ENCODE peak calls at places on chromosome 20, in eight cellular contexts. V is IMR-90, K is heart left ventricle, P is breast epithelium, A is transverse colon, O is tibial nerve, J is HCT116, U is Peyer's patch. Y is an unnamed sample. For H3K9me3, the result is how much of the 10 kb centered on the place peaks cover.

GRCh38 chr20:37821691-37822655 is 81.0 kb upstream of the VSTM2L start:
- DNase-seq in V (peak), K (no peak), P (no peak), A (no peak), O (no peak), J (no peak), U (no peak), Y (no peak)

GRCh38 chr20:58086763-58087566 is 141.5 kb downstream of the ANKRD60 start:
- DNase-seq in V (peak), K (peak), P (no peak), A (peak), O (peak), J (peak), U (no peak), Y (peak)

GRCh38 chr20:25584905-25585704 is at the start of gene NINL:
- DNase-seq in V (peak), K (peak), P (no peak), A (peak), O (no peak), J (no peak), U (peak), Y (peak)

GRCh38 chr20:62368629-62369507 is 1.8 kb upstream of the LAMA5 start:
- DNase-seq in V (peak), K (peak), P (no peak), A (peak), O (no peak), J (no peak), U (no peak), Y (no peak)

GRCh38 chr20:63101781-63102719 is 95.3 kb upstream of the BHLHE23 start:
- DNase-seq in V (peak), K (peak), P (no peak), A (peak), O (peak), J (no peak), U (peak), Y (peak)

GRCh38 chr20:43942661-43943285 is 28.1 kb downstream of the TOX2 start:
- DNase-seq in V (peak), K (no peak), P (no peak), A (no peak), O (no peak), J (peak), U (peak), Y (no peak)

GRCh38 chr20:62453186-62453808 is 22.5 kb downstream of the GATA5 start:
- DNase-seq in V (no peak), K (no peak), P (no peak), A (no peak), O (no peak), J (no peak), U (no peak), Y (no peak)

GRCh38 chr20:18176318-18176785 is 38.7 kb downstream of the KAT14 start:
- DNase-seq in V (no peak), K (no peak), P (no peak), A (no peak), O (no peak), J (no peak), U (no peak), Y (no peak)

GRCh38 chr20:63940071-63940471 is 16.1 kb downstream of the UCKL1 start:
- DNase-seq in V (no peak), K (no peak), P (no peak), A (no peak), O (no peak), J (no peak), U (peak), Y (no peak)

GRCh38 chr20:38927902-38928578 is 1.8 kb downstream of the FAM83D start:
- DNase-seq in V (no peak), K (no peak), P (no peak), A (peak), O (no peak), J (no peak), U (peak), Y (no peak)

GRCh38 chr20:4135385-4136077 is 120.2 kb upstream of the RNF24 start:
- DNase-seq in V (peak), K (no peak), P (no peak), A (peak), O (no peak), J (peak), U (peak), Y (no peak)

GRCh38 chr20:35342154-35342769 is 50.0 kb upstream of the FAM83C start:
- DNase-seq in V (no peak), K (no peak), P (no peak), A (no peak), O (no peak), J (no peak), U (no peak), Y (no peak)

GRCh38 chr20:25301357-25301920 is 53.6 kb downstream of the PYGB start:
- DNase-seq in V (no peak), K (no peak), P (no peak), A (no peak), O (no peak), J (no peak), U (no peak), Y (no peak)

GRCh38 chr20:64194269-64194668 is 30.0 kb downstream of the MYT1 start:
- DNase-seq in V (no peak), K (no peak), P (no peak), A (no peak), O (no peak), J (no peak), U (no peak), Y (no peak)

GRCh38 chr20:62943396-62943795 is 5.4 kb downstream of the GID8 start:
- DNase-seq in V (no peak), K (no peak), P (no peak), A (no peak), O (no peak), J (no peak), U (peak), Y (no peak)

GRCh38 chr20:10217517-10218410 is 866 bp upstream of the SNAP25 start:
- DNase-seq in V (peak), K (no peak), P (no peak), A (peak), O (no peak), J (no peak), U (no peak), Y (peak)

GRCh38 chr20:35490736-35491181 is 35.4 kb downstream of the CEP250 start:
- DNase-seq in V (no peak), K (no peak), P (no peak), A (peak), O (no peak), J (no peak), U (no peak), Y (no peak)

GRCh38 chr20:37937686-37938085 is 34.8 kb downstream of the VSTM2L start:
- DNase-seq in V (no peak), K (no peak), P (no peak), A (no peak), O (no peak), J (no peak), U (no peak), Y (no peak)

GRCh38 chr20:57941572-57942381 is 232.0 kb upstream of the PMEPA1 start:
- DNase-seq in V (no peak), K (no peak), P (no peak), A (no peak), O (no peak), J (no peak), U (no peak), Y (no peak)

GRCh38 chr20:19830351-19830750 is 72.3 kb downstream of the RIN2 start:
- DNase-seq in V (peak), K (no peak), P (no peak), A (no peak), O (no peak), J (no peak), U (no peak), Y (no peak)

GRCh38 chr20:31859266-31859997 is 10.9 kb downstream of the DUSP15 start:
- DNase-seq in V (no peak), K (no peak), P (peak), A (no peak), O (no peak), J (no peak), U (no peak), Y (no peak)

GRCh38 chr20:63735859-63736718 is at the start of gene LIME1:
- DNase-seq in V (no peak), K (peak), P (no peak), A (peak), O (no peak), J (no peak), U (peak), Y (no peak)

GRCh38 chr20:20594171-20594530 is 118.3 kb downstream of the RALGAPA2 start:
- DNase-seq in V (peak), K (no peak), P (no peak), A (no peak), O (peak), J (no peak), U (no peak), Y (no peak)

GRCh38 chr20:33647603-33648395 is 14.3 kb upstream of the C20orf144 start:
- DNase-seq in V (peak), K (no peak), P (no peak), A (no peak), O (no peak), J (no peak), U (no peak), Y (no peak)

GRCh38 chr20:53409177-53409576 is 184.5 kb downstream of the ZNF217 start:
- DNase-seq in V (no peak), K (no peak), P (no peak), A (no peak), O (no peak), J (no peak), U (no peak), Y (no peak)

GRCh38 chr20:57893364-57894001 is 183.7 kb upstream of the PMEPA1 start:
- DNase-seq in V (no peak), K (no peak), P (peak), A (no peak), O (no peak), J (no peak), U (peak), Y (no peak)

GRCh38 chr20:11178946-11179654 is 505.3 kb upstream of the JAG1 start:
- DNase-seq in V (peak), K (no peak), P (no peak), A (no peak), O (no peak), J (peak), U (no peak), Y (no peak)

GRCh38 chr20:46936415-46937139 is 41.9 kb downstream of the EYA2 start:
- DNase-seq in V (no peak), K (no peak), P (no peak), A (no peak), O (no peak), J (no peak), U (no peak), Y (no peak)

GRCh38 chr20:37775200-37775599 is 81.4 kb downstream of the CTNNBL1 start:
- DNase-seq in V (peak), K (no peak), P (no peak), A (no peak), O (no peak), J (no peak), U (no peak), Y (no peak)

GRCh38 chr20:52761867-52762266 is 210.3 kb upstream of the TSHZ2 start:
- DNase-seq in V (no peak), K (no peak), P (no peak), A (no peak), O (no peak), J (no peak), U (no peak), Y (no peak)

GRCh38 chr20:8930691-8931090 is 138.2 kb upstream of the PLCB4 start:
- DNase-seq in V (peak), K (no peak), P (no peak), A (no peak), O (no peak), J (no peak), U (no peak), Y (no peak)

GRCh38 chr20:4068708-4069107 is 53.4 kb upstream of the RNF24 start:
- DNase-seq in V (no peak), K (no peak), P (no peak), A (peak), O (no peak), J (no peak), U (no peak), Y (no peak)

GRCh38 chr20:30812739-30813411 is 444.6 kb upstream of the DEFB115 start:
- DNase-seq in V (no peak), K (no peak), P (no peak), A (no peak), O (no peak), J (no peak), U (peak), Y (no peak)
- H3K9me3 ChIP-seq in V (under half), K (under half), P (under half), A (under half), O (under half), J (under half), U (under half), Y (under half)

GRCh38 chr20:51378171-51378928 is 164.2 kb downstream of the NFATC2 start:
- DNase-seq in V (no peak), K (no peak), P (no peak), A (no peak), O (no peak), J (no peak), U (no peak), Y (no peak)
- H3K4me3 ChIP-seq in V (no peak), K (no peak), P (no peak), A (no peak), O (no peak), J (no peak), U (no peak), Y (no peak)

DNA sequence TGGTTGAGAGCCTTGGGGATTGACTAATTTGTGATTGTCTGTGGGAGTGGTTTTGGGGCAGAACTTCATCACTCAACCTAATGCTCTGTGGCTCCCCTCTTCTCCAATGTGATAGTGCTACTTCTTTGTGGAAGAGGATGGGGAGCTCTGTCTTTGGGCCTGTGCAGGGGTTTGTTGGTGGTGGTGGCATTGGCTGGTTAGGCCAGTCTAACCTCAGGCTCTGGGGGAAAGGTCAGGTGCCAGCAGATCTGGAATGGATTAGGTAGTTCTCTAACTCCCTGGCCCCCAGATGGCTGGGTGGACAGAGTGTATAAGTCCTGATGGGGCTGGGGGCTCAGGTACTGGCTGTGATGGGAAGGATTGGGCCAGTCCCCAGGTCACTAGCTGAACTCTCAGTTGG is 129.0 kb upstream of the CHD6 start:
- DNase-seq in V (no peak), K (no peak), P (no peak), A (no peak), O (no peak), J (no peak), U (no peak), Y (no peak)
- TF ChIP-seq POLR2A in V (no peak), K (no peak), P (no peak), A (no peak), O (no peak), J (no peak), U (no peak), Y (no peak)

GRCh38 chr20:64026-64603 is 23.4 kb upstream of the DEFB125 start:
- DNase-seq in V (no peak), K (no peak), P (no peak), A (no peak), O (no peak), J (no peak), U (no peak), Y (no peak)

GRCh38 chr20:61757-62156 is 25.7 kb upstream of the DEFB125 start:
- DNase-seq in V (no peak), K (no peak), P (no peak), A (no peak), O (no peak), J (no peak), U (no peak), Y (no peak)

GRCh38 chr20:61230-61629 is 26.2 kb upstream of the DEFB125 start:
- DNase-seq in V (no peak), K (no peak), P (no peak), A (no peak), O (no peak), J (no peak), U (no peak), Y (no peak)

GRCh38 chr20:60035-60918 is 27.2 kb upstream of the DEFB125 start:
- DNase-seq in V (no peak), K (no peak), P (no peak), A (no peak), O (no peak), J (no peak), U (no peak), Y (no peak)

GRCh38 chr20:62487-62886 is 25.0 kb upstream of the DEFB125 start:
- DNase-seq in V (no peak), K (no peak), P (no peak), A (no peak), O (no peak), J (no peak), U (no peak), Y (no peak)
- H3K9me3 ChIP-seq in V (under half), K (under half), P (under half), A (under half), O (under half), J (under half), U (under half), Y (under half)

DNA sequence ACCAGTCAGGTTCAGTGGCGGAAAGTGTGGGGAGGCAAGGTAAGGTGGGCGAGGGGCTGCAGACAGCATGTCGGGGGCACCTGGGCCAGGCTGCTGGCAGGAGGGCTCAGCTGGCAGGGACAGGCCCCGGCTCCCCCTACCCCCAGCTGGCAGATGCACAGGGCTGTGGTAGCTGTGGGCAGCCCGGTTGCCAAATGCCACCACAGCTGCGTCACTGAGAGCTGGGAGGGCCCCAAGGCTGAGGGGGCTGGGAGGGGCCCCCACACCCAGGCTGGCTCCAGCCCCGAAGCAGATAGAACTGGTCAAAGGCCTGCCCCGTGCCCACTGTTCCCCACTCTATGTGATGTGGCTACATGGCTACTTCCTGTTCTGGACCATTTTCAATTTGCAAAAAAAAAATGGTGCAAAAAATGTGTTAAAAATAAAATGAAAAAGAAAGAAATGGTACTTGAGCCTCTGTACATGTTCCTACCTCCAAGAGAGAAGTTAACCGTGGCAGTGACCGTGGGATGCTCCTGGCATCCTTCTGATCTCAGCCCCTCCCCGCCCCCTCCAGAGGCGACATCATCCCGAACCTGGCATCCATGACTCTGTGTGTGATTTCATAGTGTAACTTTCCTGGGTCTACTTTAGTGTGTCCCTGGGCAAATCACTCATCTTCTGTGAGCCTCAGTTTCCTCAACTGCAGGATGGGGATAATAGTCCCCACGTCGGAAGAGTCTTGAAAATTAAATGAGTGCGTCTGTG is 64.4 kb downstream of the UBE2V1 start:
- DNase-seq in V (peak), K (peak), P (no peak), A (peak), O (no peak), J (no peak), U (no peak), Y (peak)
- H3K4me3 ChIP-seq in V (no peak), K (no peak), P (peak), A (no peak), O (no peak), J (no peak), U (no peak), Y (no peak)

DNA sequence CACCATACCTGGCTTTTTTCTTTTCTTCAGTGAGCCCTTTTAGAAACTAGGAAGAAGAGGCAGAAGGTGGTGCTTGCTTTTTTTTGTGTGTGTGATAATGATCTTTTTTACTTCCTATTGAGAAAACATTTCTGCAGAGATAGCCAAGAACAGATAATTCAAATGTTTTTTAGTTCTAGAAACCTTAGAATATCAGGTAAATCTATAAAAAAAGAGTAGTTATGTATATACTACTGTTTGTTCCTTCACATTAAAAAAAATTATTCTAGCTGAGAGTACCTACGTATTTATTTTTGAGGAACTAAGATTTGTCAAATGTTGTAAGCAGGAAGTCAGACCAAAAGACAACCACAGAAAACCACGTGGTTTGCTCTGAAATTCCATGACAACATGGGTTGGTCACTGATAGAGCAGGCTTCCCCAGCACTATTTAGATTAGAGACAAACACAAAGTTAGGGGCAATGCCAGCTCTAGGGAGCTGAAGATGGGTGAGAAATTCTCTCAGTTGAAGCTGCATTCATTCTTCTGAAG is 12.8 kb downstream of the STK4 start:
- DNase-seq in V (peak), K (peak), P (no peak), A (peak), O (peak), J (no peak), U (no peak), Y (no peak)
- TF ChIP-seq POLR2A in V (no peak), K (no peak), P (no peak), A (no peak), O (no peak), J (no peak), U (no peak), Y (no peak)

DNA sequence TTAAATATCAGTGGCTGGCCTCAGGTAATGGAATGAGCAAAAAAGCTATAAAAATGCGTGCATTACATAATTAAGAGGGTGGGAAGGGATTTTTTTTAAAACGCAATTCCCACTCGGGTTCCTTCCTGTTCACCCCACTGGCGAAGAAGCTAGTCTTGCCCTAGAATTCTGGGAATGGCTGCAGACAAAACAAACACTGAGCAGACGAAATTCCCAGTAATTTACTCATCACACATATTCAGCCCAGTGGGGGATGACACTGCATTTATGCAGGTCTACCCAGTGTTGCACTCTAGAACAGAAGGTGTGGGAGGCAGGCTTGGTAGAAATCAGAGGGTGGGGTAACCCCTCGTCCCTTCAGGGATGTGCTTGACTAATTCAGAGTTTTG is 2695.0 kb upstream of the DEFB115 start:
- DNase-seq in V (peak), K (no peak), P (no peak), A (no peak), O (no peak), J (no peak), U (no peak), Y (no peak)
- H3K9me3 ChIP-seq in V (under half), K (under half), P (under half), A (under half), O (under half), J (under half), U (under half), Y (under half)

GRCh38 chr20:59403261-59403961 is 103.0 kb downstream of the EDN3 start:
- DNase-seq in V (no peak), K (peak), P (no peak), A (peak), O (peak), J (no peak), U (peak), Y (peak)

GRCh38 chr20:59402697-59403096 is 102.3 kb downstream of the EDN3 start:
- DNase-seq in V (no peak), K (no peak), P (no peak), A (no peak), O (no peak), J (no peak), U (no peak), Y (peak)

GRCh38 chr20:59404749-59405148 is 104.3 kb downstream of the EDN3 start:
- DNase-seq in V (no peak), K (no peak), P (no peak), A (no peak), O (no peak), J (no peak), U (no peak), Y (no peak)

GRCh38 chr20:59405226-59405815 is 104.9 kb downstream of the EDN3 start:
- DNase-seq in V (no peak), K (no peak), P (no peak), A (no peak), O (no peak), J (no peak), U (no peak), Y (no peak)

GRCh38 chr20:59403962-59404314 is 103.5 kb downstream of the EDN3 start:
- DNase-seq in V (no peak), K (no peak), P (no peak), A (no peak), O (no peak), J (no peak), U (no peak), Y (no peak)
- H3K4me3 ChIP-seq in V (no peak), K (peak), P (peak), A (peak), O (no peak), J (no peak), U (no peak), Y (peak)